ENCODE peak calls at places on chromosomes 12 and 14, in seven cellular contexts. One of them, this sample, is unnamed.

GRCh38 chr14:67492538-67492937 is 4.0 kb upstream of the TMEM229B start:
- DNase-seq in upper lobe of right lung: no peak
- DNase-seq in endodermal cell: no peak
- DNase-seq in IMR-90: no peak
- DNase-seq in ovary: no peak
- DNase-seq in neuronal stem cell: no peak
- DNase-seq in left ventricle myocardium inferior: no peak
- DNase-seq in this sample: no peak

GRCh38 chr14:64707661-64708060 is 3.4 kb downstream of the PLEKHG3 start:
- DNase-seq in ovary: no peak
- DNase-seq in left ventricle myocardium inferior: no peak
- DNase-seq in neuronal stem cell: no peak
- DNase-seq in upper lobe of right lung: no peak
- DNase-seq in endodermal cell: peak
- DNase-seq in IMR-90: peak
- DNase-seq in this sample: no peak

GRCh38 chr12:132300789-132301722 is 28.3 kb downstream of the GALNT9 start:
- DNase-seq in ovary: no peak
- DNase-seq in IMR-90: no peak
- DNase-seq in left ventricle myocardium inferior: no peak
- DNase-seq in neuronal stem cell: no peak
- DNase-seq in endodermal cell: no peak
- DNase-seq in upper lobe of right lung: no peak
- DNase-seq in this sample: no peak

GRCh38 chr14:80946187-80946586 is 4.6 kb upstream of the CEP128 start:
- DNase-seq in endodermal cell: no peak
- DNase-seq in IMR-90: peak
- DNase-seq in upper lobe of right lung: no peak
- DNase-seq in ovary: no peak
- DNase-seq in left ventricle myocardium inferior: no peak
- DNase-seq in neuronal stem cell: no peak
- DNase-seq in this sample: no peak

GRCh38 chr12:51683763-51684357 is 92.8 kb downstream of the SCN8A start:
- DNase-seq in endodermal cell: no peak
- DNase-seq in upper lobe of right lung: no peak
- DNase-seq in neuronal stem cell: no peak
- DNase-seq in left ventricle myocardium inferior: no peak
- DNase-seq in ovary: no peak
- DNase-seq in IMR-90: peak
- DNase-seq in this sample: no peak

GRCh38 chr12:115944851-115945496 is 332.5 kb downstream of the MED13L start:
- DNase-seq in endodermal cell: peak
- DNase-seq in neuronal stem cell: no peak
- DNase-seq in left ventricle myocardium inferior: no peak
- DNase-seq in IMR-90: no peak
- DNase-seq in ovary: no peak
- DNase-seq in upper lobe of right lung: no peak
- DNase-seq in this sample: no peak

GRCh38 chr12:71503579-71504470 is 64.2 kb downstream of the LGR5 start:
- DNase-seq in endodermal cell: no peak
- DNase-seq in IMR-90: no peak
- DNase-seq in ovary: no peak
- DNase-seq in neuronal stem cell: peak
- DNase-seq in upper lobe of right lung: no peak
- DNase-seq in left ventricle myocardium inferior: no peak
- DNase-seq in this sample: no peak

GRCh38 chr12:28189774-28190320 is 409 bp upstream of the CCDC91 start:
- DNase-seq in neuronal stem cell: peak
- DNase-seq in upper lobe of right lung: no peak
- DNase-seq in endodermal cell: no peak
- DNase-seq in IMR-90: no peak
- DNase-seq in left ventricle myocardium inferior: no peak
- DNase-seq in ovary: no peak
- DNase-seq in this sample: no peak

GRCh38 chr12:88947486-88948043 is 367.3 kb upstream of the KITLG start:
- DNase-seq in IMR-90: no peak
- DNase-seq in endodermal cell: no peak
- DNase-seq in upper lobe of right lung: no peak
- DNase-seq in ovary: no peak
- DNase-seq in neuronal stem cell: no peak
- DNase-seq in left ventricle myocardium inferior: no peak
- DNase-seq in this sample: no peak

DNA sequence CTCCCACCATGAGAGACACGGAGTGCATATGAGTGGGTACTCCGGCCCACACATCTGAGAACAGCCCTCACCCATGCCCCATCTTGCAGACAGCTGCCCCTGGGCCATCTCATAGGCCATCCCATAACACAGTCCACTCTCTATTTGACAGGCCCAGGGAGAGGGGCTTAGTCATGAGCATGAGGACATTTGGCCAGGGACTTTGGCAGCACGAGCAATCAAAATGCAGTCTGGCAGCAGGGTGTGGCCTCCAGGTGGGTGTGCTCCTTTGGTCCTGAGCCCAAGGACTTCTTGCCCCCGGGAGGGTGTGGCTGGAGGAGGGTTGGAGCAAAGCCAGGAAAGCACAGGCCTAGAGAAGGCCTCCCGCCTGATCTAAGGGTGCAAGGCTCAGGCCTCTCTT is 25.6 kb downstream of the EMP1 start:
- DNase-seq in left ventricle myocardium inferior: no peak
- DNase-seq in ovary: no peak
- DNase-seq in neuronal stem cell: no peak
- DNase-seq in upper lobe of right lung: no peak
- DNase-seq in IMR-90: no peak
- DNase-seq in endodermal cell: peak
- DNase-seq in this sample: no peak
- H3K27ac ChIP-seq in left ventricle myocardium inferior: no peak
- H3K27ac ChIP-seq in ovary: no peak
- H3K27ac ChIP-seq in neuronal stem cell: no peak
- H3K27ac ChIP-seq in upper lobe of right lung: no peak
- H3K27ac ChIP-seq in IMR-90: peak
- H3K27ac ChIP-seq in endodermal cell: no peak
- H3K27ac ChIP-seq in this sample: no peak

GRCh38 chr12:54126696-54127537 is 61.9 kb downstream of the SMUG1 start:
- DNase-seq in left ventricle myocardium inferior: peak
- DNase-seq in neuronal stem cell: no peak
- DNase-seq in ovary: peak
- DNase-seq in endodermal cell: peak
- DNase-seq in IMR-90: no peak
- DNase-seq in upper lobe of right lung: no peak
- DNase-seq in this sample: no peak
- H3K4me3 ChIP-seq in left ventricle myocardium inferior: peak
- H3K4me3 ChIP-seq in neuronal stem cell: no peak
- H3K4me3 ChIP-seq in ovary: peak
- H3K4me3 ChIP-seq in endodermal cell: peak
- H3K4me3 ChIP-seq in IMR-90: no peak
- H3K4me3 ChIP-seq in upper lobe of right lung: peak
- H3K4me3 ChIP-seq in this sample: peak

GRCh38 chr12:46089414-46090162 is 99.2 kb upstream of the SCAF11 start:
- DNase-seq in neuronal stem cell: no peak
- DNase-seq in IMR-90: no peak
- DNase-seq in upper lobe of right lung: no peak
- DNase-seq in left ventricle myocardium inferior: no peak
- DNase-seq in endodermal cell: no peak
- DNase-seq in ovary: no peak
- DNase-seq in this sample: no peak
- H3K27ac ChIP-seq in neuronal stem cell: no peak
- H3K27ac ChIP-seq in IMR-90: no peak
- H3K27ac ChIP-seq in upper lobe of right lung: no peak
- H3K27ac ChIP-seq in left ventricle myocardium inferior: no peak
- H3K27ac ChIP-seq in endodermal cell: no peak
- H3K27ac ChIP-seq in ovary: no peak
- H3K27ac ChIP-seq in this sample: no peak

GRCh38 chr14:20799955-20800544 is 2.6 kb downstream of the RNASE1 start:
- DNase-seq in neuronal stem cell: no peak
- DNase-seq in IMR-90: no peak
- DNase-seq in ovary: no peak
- DNase-seq in endodermal cell: peak
- DNase-seq in upper lobe of right lung: peak
- DNase-seq in left ventricle myocardium inferior: peak
- DNase-seq in this sample: no peak
- H3K4me3 ChIP-seq in neuronal stem cell: no peak
- H3K4me3 ChIP-seq in IMR-90: no peak
- H3K4me3 ChIP-seq in ovary: no peak
- H3K4me3 ChIP-seq in endodermal cell: peak
- H3K4me3 ChIP-seq in upper lobe of right lung: peak
- H3K4me3 ChIP-seq in left ventricle myocardium inferior: peak
- H3K4me3 ChIP-seq in this sample: peak

GRCh38 chr12:53502331-53502730 is 1.2 kb downstream of the TARBP2 start:
- DNase-seq in neuronal stem cell: no peak
- DNase-seq in IMR-90: no peak
- DNase-seq in ovary: peak
- DNase-seq in upper lobe of right lung: peak
- DNase-seq in left ventricle myocardium inferior: no peak
- DNase-seq in endodermal cell: no peak
- DNase-seq in this sample: no peak
- H3K27ac ChIP-seq in neuronal stem cell: no peak
- H3K27ac ChIP-seq in IMR-90: peak
- H3K27ac ChIP-seq in ovary: peak
- H3K27ac ChIP-seq in upper lobe of right lung: peak
- H3K27ac ChIP-seq in left ventricle myocardium inferior: peak
- H3K27ac ChIP-seq in endodermal cell: no peak
- H3K27ac ChIP-seq in this sample: peak

GRCh38 chr14:24157331-24157730 is 3.7 kb upstream of the IRF9 start:
- DNase-seq in IMR-90: no peak
- DNase-seq in endodermal cell: no peak
- DNase-seq in left ventricle myocardium inferior: no peak
- DNase-seq in ovary: no peak
- DNase-seq in neuronal stem cell: no peak
- DNase-seq in upper lobe of right lung: no peak
- DNase-seq in this sample: no peak
- H3K4me3 ChIP-seq in IMR-90: no peak
- H3K4me3 ChIP-seq in endodermal cell: no peak
- H3K4me3 ChIP-seq in left ventricle myocardium inferior: no peak
- H3K4me3 ChIP-seq in ovary: no peak
- H3K4me3 ChIP-seq in neuronal stem cell: no peak
- H3K4me3 ChIP-seq in upper lobe of right lung: no peak
- H3K4me3 ChIP-seq in this sample: no peak

DNA sequence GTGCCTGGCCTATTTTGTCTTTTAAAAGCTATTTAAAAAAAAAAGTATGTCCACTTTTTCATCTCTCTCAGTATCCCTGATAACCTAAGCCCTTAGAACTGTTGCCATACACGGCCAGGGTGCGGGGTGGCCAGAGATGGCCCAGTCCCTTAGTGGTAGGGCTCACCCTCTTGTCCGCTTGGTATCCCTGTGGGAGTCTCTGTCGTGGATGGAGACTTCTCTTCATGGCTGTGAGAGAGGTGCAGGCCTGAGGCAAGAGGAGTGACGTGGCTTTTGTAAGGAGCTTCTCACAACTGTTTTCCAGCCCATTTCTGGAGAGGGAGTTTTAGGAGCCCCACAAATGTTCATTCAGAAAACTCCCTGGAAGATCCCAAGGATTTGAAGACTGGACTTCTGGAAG is 26.8 kb downstream of the XRCC3 start:
- DNase-seq in endodermal cell: no peak
- DNase-seq in upper lobe of right lung: peak
- DNase-seq in ovary: no peak
- DNase-seq in IMR-90: no peak
- DNase-seq in left ventricle myocardium inferior: no peak
- DNase-seq in neuronal stem cell: no peak
- DNase-seq in this sample: no peak
- H3K27ac ChIP-seq in endodermal cell: no peak
- H3K27ac ChIP-seq in upper lobe of right lung: no peak
- H3K27ac ChIP-seq in ovary: no peak
- H3K27ac ChIP-seq in IMR-90: no peak
- H3K27ac ChIP-seq in left ventricle myocardium inferior: peak
- H3K27ac ChIP-seq in neuronal stem cell: no peak
- H3K27ac ChIP-seq in this sample: no peak

DNA sequence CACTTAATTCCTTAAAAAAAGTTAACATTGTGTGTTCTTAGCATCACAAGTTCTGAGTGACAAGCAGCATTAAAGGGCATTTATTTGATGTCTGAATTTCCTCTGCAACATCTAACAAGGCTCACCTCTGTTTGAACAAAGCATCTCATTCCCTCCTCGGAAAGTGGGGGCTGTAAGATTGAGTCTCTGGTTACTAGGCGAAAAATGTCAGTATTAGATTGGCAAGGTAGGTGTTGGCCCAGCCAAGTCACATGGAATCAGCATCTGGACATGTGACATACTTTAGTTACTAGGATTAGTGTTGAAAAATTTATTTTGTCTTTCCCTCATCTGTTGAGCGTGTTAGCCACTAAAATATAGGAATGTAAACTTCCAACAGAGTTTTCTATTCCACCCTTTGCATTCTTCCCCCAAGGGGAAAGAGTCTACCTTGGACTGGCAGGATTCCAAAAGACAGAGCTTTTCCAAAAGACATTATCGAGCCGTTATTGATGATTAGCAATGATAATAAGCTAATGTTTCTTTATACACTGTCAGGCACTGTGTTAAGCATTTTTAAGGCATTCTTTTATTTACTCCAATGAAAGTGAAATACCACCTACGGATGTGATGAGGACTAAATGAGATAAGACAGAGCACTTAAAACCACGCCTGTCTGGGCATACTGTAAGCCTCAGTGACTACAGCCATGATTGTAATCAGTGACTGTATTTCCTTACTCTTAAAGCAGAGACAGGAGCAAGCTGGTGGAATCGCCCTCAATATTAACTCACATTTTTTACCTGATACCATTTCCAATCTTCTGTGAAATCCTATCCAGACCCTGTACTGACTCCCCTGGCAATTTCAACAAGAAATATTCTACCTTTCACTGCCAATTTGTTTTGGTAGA is 195.0 kb upstream of the BTG1 start:
- DNase-seq in neuronal stem cell: no peak
- DNase-seq in IMR-90: no peak
- DNase-seq in ovary: no peak
- DNase-seq in upper lobe of right lung: no peak
- DNase-seq in left ventricle myocardium inferior: no peak
- DNase-seq in endodermal cell: no peak
- DNase-seq in this sample: no peak
- H3K4me3 ChIP-seq in neuronal stem cell: no peak
- H3K4me3 ChIP-seq in IMR-90: no peak
- H3K4me3 ChIP-seq in ovary: no peak
- H3K4me3 ChIP-seq in upper lobe of right lung: peak
- H3K4me3 ChIP-seq in left ventricle myocardium inferior: no peak
- H3K4me3 ChIP-seq in endodermal cell: no peak
- H3K4me3 ChIP-seq in this sample: no peak

DNA sequence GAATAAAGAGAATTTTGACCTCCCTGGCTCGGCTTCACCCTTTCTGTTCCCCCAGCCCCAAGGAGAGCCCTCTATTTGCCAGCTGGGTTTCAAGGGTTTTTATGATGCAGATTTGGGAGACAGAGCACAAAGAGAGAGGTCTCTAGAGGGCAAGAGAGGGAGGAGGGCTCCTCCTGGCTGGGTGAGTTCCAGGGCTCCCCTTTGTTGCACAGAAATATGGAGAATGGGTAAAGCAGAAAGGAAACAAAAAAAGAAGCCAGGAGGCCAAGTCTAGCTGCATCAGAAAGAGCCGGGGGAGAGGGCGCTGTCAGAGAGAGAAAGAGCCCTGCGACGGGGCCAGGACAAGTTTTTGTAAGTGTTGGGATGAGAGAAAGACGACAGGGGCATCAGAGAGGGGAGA is 319.6 kb upstream of the RTL1 start:
- DNase-seq in upper lobe of right lung: no peak
- DNase-seq in IMR-90: no peak
- DNase-seq in neuronal stem cell: peak
- DNase-seq in ovary: no peak
- DNase-seq in endodermal cell: peak
- DNase-seq in left ventricle myocardium inferior: no peak
- DNase-seq in this sample: peak
- H3K27ac ChIP-seq in upper lobe of right lung: no peak
- H3K27ac ChIP-seq in IMR-90: no peak
- H3K27ac ChIP-seq in neuronal stem cell: peak
- H3K27ac ChIP-seq in ovary: no peak
- H3K27ac ChIP-seq in endodermal cell: peak
- H3K27ac ChIP-seq in left ventricle myocardium inferior: no peak
- H3K27ac ChIP-seq in this sample: no peak

This sample was measured in dorsolateral prefrontal cortex.